ENCODE peak calls at places on chromosomes 6 and 20, in nine cellular contexts. Y is epithelial cell of prostate, E is aorta, Q is SK-N-SH, B is AG04450, D is esophagus squamous epithelium, V is heart right ventricle, P is pancreas, X is substantia nigra. H is an unnamed sample.

GRCh38 chr6:146915671-146916127 is 288.5 kb upstream of the STXBP5 start:
- DNase-seq in Y (peak), E (no peak), Q (no peak), B (no peak), D (no peak), V (no peak), P (no peak), X (no peak), H (no peak)

GRCh38 chr6:42105714-42106662 is 36.4 kb downstream of the C6orf132 start:
- DNase-seq in Y (no peak), E (no peak), Q (no peak), B (no peak), D (no peak), V (no peak), P (no peak), X (no peak), H (no peak)

GRCh38 chr6:107064579-107065065 is 36.6 kb downstream of the MTRES1 start:
- DNase-seq in Y (no peak), E (no peak), Q (no peak), B (peak), D (no peak), V (peak), P (peak), X (no peak), H (no peak)

GRCh38 chr6:437042-437402 is 45.5 kb downstream of the IRF4 start:
- DNase-seq in Y (no peak), E (no peak), Q (peak), B (no peak), D (no peak), V (no peak), P (no peak), X (no peak), H (no peak)

GRCh38 chr6:328184-328670 is 35.9 kb downstream of the DUSP22 start:
- DNase-seq in Y (peak), E (peak), Q (no peak), B (peak), D (no peak), V (peak), P (no peak), X (no peak), H (peak)

GRCh38 chr20:34720266-34720665 is 16.1 kb downstream of the TP53INP2 start:
- DNase-seq in Y (no peak), E (no peak), Q (no peak), B (no peak), D (no peak), V (no peak), P (no peak), X (no peak), H (no peak)

GRCh38 chr6:20933057-20933792 is 399.0 kb downstream of the CDKAL1 start:
- DNase-seq in Y (no peak), E (no peak), Q (peak), B (no peak), D (no peak), V (no peak), P (no peak), X (no peak), H (no peak)

GRCh38 chr6:109503327-109504224 is 20.6 kb upstream of the ZBTB24 start:
- DNase-seq in Y (no peak), E (no peak), Q (no peak), B (no peak), D (no peak), V (no peak), P (no peak), X (no peak), H (no peak)

GRCh38 chr6:2918936-2919335 is 15.8 kb upstream of the SERPINB9 start:
- DNase-seq in Y (no peak), E (no peak), Q (no peak), B (no peak), D (no peak), V (no peak), P (no peak), X (no peak), H (no peak)

GRCh38 chr6:162070639-162071038 is 656.9 kb downstream of the PRKN start:
- DNase-seq in Y (no peak), E (no peak), Q (no peak), B (no peak), D (no peak), V (no peak), P (no peak), X (no peak), H (no peak)

GRCh38 chr6:105137388-105137787 is 42.4 kb downstream of the POPDC3 start:
- DNase-seq in Y (no peak), E (peak), Q (peak), B (no peak), D (no peak), V (peak), P (no peak), X (no peak), H (no peak)

GRCh38 chr6:551405-551804 is 105.5 kb downstream of the HUS1B start:
- DNase-seq in Y (peak), E (no peak), Q (peak), B (no peak), D (no peak), V (no peak), P (no peak), X (no peak), H (peak)

GRCh38 chr20:50302463-50303041 is 111.9 kb downstream of the CEBPB start:
- DNase-seq in Y (no peak), E (peak), Q (no peak), B (no peak), D (no peak), V (no peak), P (no peak), X (no peak), H (no peak)

GRCh38 chr6:99613398-99613704 is 6.7 kb downstream of the PRDM13 start:
- DNase-seq in Y (no peak), E (peak), Q (peak), B (no peak), D (no peak), V (no peak), P (no peak), X (no peak), H (peak)

GRCh38 chr6:157885211-157885788 is 62.3 kb downstream of the SNX9 start:
- DNase-seq in Y (no peak), E (no peak), Q (no peak), B (no peak), D (no peak), V (no peak), P (no peak), X (no peak), H (no peak)

GRCh38 chr6:93859964-93860363 is 440.6 kb upstream of the EPHA7 start:
- DNase-seq in Y (no peak), E (no peak), Q (no peak), B (no peak), D (no peak), V (no peak), P (no peak), X (no peak), H (no peak)

GRCh38 chr6:37570801-37571200 is 71.1 kb upstream of the CCDC167 start:
- DNase-seq in Y (no peak), E (no peak), Q (no peak), B (no peak), D (no peak), V (no peak), P (no peak), X (no peak), H (no peak)

GRCh38 chr20:44596010-44596409 is 13.6 kb downstream of the PKIG start:
- DNase-seq in Y (no peak), E (no peak), Q (no peak), B (no peak), D (no peak), V (no peak), P (no peak), X (no peak), H (no peak)

GRCh38 chr20:48759631-48760245 is 68.1 kb downstream of the PREX1 start:
- DNase-seq in Y (no peak), E (no peak), Q (no peak), B (no peak), D (no peak), V (no peak), P (no peak), X (no peak), H (no peak)
- H3K27ac ChIP-seq in Y (no peak), E (no peak), Q (no peak), B (no peak), D (peak), V (no peak), P (no peak), X (peak), H (no peak)

GRCh38 chr20:63224272-63225081 is 8.5 kb upstream of the YTHDF1 start:
- DNase-seq in Y (no peak), E (peak), Q (peak), B (no peak), D (no peak), V (peak), P (peak), X (no peak), H (peak)

GRCh38 chr20:63227260-63227659 is 8.4 kb upstream of the BIRC7 start:
- DNase-seq in Y (no peak), E (no peak), Q (no peak), B (no peak), D (no peak), V (no peak), P (no peak), X (no peak), H (no peak)

GRCh38 chr20:63225082-63225454 is 9.1 kb upstream of the YTHDF1 start:
- DNase-seq in Y (no peak), E (no peak), Q (no peak), B (no peak), D (no peak), V (no peak), P (no peak), X (no peak), H (no peak)

GRCh38 chr20:63223826-63224207 is 7.9 kb upstream of the YTHDF1 start:
- DNase-seq in Y (no peak), E (no peak), Q (no peak), B (no peak), D (no peak), V (no peak), P (no peak), X (no peak), H (no peak)

GRCh38 chr20:63226020-63226943 is 9.4 kb upstream of the BIRC7 start:
- DNase-seq in Y (no peak), E (no peak), Q (no peak), B (no peak), D (no peak), V (no peak), P (no peak), X (no peak), H (no peak)
- H3K27ac ChIP-seq in Y (no peak), E (no peak), Q (no peak), B (no peak), D (no peak), V (no peak), P (no peak), X (no peak), H (peak)

DNA sequence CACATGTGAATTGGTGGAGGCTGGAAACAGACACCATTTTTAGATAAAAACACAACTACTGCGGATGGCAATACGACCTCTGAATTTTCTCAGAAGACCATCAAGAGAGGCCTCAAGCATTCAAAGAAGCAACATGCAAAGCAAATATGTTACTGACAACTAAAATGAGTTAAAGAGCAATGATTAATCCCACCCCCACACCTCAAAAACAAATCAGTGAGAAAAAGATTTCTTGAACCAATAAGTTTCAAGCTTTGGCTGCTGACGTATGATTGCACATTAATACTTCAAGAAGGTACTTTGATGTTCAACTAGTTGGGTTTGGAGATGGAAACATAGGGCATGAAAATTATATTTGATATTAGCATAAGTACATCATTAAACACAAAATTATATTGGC is 982 bp downstream of the MMUT start:
- DNase-seq in Y (no peak), E (no peak), Q (no peak), B (no peak), D (no peak), V (no peak), P (no peak), X (no peak), H (peak)
- H3K27ac ChIP-seq in Y (no peak), E (no peak), Q (no peak), B (no peak), D (peak), V (no peak), P (no peak), X (no peak), H (no peak)

GRCh38 chr6:130377911-130378310 is 12.1 kb downstream of the TMEM200A start:
- DNase-seq in Y (no peak), E (no peak), Q (no peak), B (no peak), D (no peak), V (no peak), P (no peak), X (no peak), H (no peak)
- H3K27ac ChIP-seq in Y (no peak), E (no peak), Q (no peak), B (no peak), D (no peak), V (no peak), P (no peak), X (no peak), H (no peak)